ENCODE peak calls at places on chromosomes 6 and 20, in seven cellular contexts. P is HepG2, F is HCT116, X is SK-N-SH, O is K562, E is H1, B is GM12878. K is an unnamed sample.

GRCh38 chr6:159931112-159931511 is 37.8 kb upstream of the IGF2R start:
- DNase-seq in P (no peak), F (no peak), X (no peak), O (no peak), E (no peak), B (peak), K (no peak)

GRCh38 chr20:41177636-41178035 is 40.3 kb downstream of the PLCG1 start:
- DNase-seq in P (no peak), F (peak), X (no peak), O (no peak), E (peak), B (no peak), K (no peak)

GRCh38 chr20:18056174-18057105 is 1.3 kb downstream of the OVOL2 start:
- DNase-seq in P (no peak), F (no peak), X (peak), O (no peak), E (peak), B (no peak), K (peak)

GRCh38 chr6:13304580-13305255 is 23.6 kb downstream of the TBC1D7 start:
- DNase-seq in P (no peak), F (no peak), X (no peak), O (no peak), E (peak), B (peak), K (no peak)

GRCh38 chr6:139181236-139181635 is 46.4 kb downstream of the HECA start:
- DNase-seq in P (no peak), F (no peak), X (no peak), O (no peak), E (no peak), B (no peak), K (no peak)

GRCh38 chr6:75204959-75205775 is 686 bp downstream of the COL12A1 start:
- DNase-seq in P (no peak), F (no peak), X (peak), O (no peak), E (peak), B (no peak), K (no peak)

GRCh38 chr20:52150440-52151258 is 40.9 kb downstream of the ZFP64 start:
- DNase-seq in P (peak), F (peak), X (peak), O (peak), E (no peak), B (peak), K (peak)

GRCh38 chr6:14861491-14861943 is 384.4 kb upstream of the JARID2 start:
- DNase-seq in P (no peak), F (no peak), X (no peak), O (peak), E (peak), B (no peak), K (no peak)

GRCh38 chr6:164148789-164149188 is 734.3 kb downstream of the QKI start:
- DNase-seq in P (no peak), F (no peak), X (no peak), O (no peak), E (no peak), B (no peak), K (no peak)

GRCh38 chr6:152232494-152233151 is 404.5 kb downstream of the SYNE1 start:
- DNase-seq in P (peak), F (no peak), X (peak), O (peak), E (no peak), B (no peak), K (no peak)

GRCh38 chr6:3409699-3410384 is 47.0 kb downstream of the SLC22A23 start:
- DNase-seq in P (peak), F (no peak), X (no peak), O (peak), E (no peak), B (no peak), K (no peak)

GRCh38 chr6:161963634-161964244 is 689.9 kb upstream of the AGPAT4 start:
- DNase-seq in P (no peak), F (no peak), X (no peak), O (no peak), E (no peak), B (no peak), K (no peak)

GRCh38 chr6:9456241-9456658 is 958.6 kb downstream of the TFAP2A start:
- DNase-seq in P (no peak), F (no peak), X (no peak), O (no peak), E (peak), B (no peak), K (no peak)

GRCh38 chr20:8291873-8292272 is 159.8 kb downstream of the PLCB1 start:
- DNase-seq in P (no peak), F (no peak), X (no peak), O (no peak), E (no peak), B (no peak), K (no peak)

GRCh38 chr6:154650351-154650750 is 82.9 kb upstream of the SCAF8 start:
- DNase-seq in P (no peak), F (no peak), X (no peak), O (no peak), E (no peak), B (no peak), K (no peak)

GRCh38 chr6:154653385-154653784 is 79.8 kb upstream of the SCAF8 start:
- DNase-seq in P (no peak), F (no peak), X (no peak), O (no peak), E (no peak), B (no peak), K (no peak)

GRCh38 chr6:154656660-154657059 is 76.6 kb upstream of the SCAF8 start:
- DNase-seq in P (no peak), F (no peak), X (no peak), O (no peak), E (no peak), B (no peak), K (no peak)

GRCh38 chr6:154651656-154652055 is 81.6 kb upstream of the SCAF8 start:
- DNase-seq in P (no peak), F (no peak), X (no peak), O (no peak), E (no peak), B (no peak), K (no peak)

GRCh38 chr6:154653853-154654252 is 79.4 kb upstream of the SCAF8 start:
- DNase-seq in P (no peak), F (no peak), X (no peak), O (no peak), E (no peak), B (no peak), K (no peak)
- TF ChIP-seq JUND in P (no peak), F (no peak), X (no peak), O (no peak), E (no peak), B (no peak), K (no peak)

DNA sequence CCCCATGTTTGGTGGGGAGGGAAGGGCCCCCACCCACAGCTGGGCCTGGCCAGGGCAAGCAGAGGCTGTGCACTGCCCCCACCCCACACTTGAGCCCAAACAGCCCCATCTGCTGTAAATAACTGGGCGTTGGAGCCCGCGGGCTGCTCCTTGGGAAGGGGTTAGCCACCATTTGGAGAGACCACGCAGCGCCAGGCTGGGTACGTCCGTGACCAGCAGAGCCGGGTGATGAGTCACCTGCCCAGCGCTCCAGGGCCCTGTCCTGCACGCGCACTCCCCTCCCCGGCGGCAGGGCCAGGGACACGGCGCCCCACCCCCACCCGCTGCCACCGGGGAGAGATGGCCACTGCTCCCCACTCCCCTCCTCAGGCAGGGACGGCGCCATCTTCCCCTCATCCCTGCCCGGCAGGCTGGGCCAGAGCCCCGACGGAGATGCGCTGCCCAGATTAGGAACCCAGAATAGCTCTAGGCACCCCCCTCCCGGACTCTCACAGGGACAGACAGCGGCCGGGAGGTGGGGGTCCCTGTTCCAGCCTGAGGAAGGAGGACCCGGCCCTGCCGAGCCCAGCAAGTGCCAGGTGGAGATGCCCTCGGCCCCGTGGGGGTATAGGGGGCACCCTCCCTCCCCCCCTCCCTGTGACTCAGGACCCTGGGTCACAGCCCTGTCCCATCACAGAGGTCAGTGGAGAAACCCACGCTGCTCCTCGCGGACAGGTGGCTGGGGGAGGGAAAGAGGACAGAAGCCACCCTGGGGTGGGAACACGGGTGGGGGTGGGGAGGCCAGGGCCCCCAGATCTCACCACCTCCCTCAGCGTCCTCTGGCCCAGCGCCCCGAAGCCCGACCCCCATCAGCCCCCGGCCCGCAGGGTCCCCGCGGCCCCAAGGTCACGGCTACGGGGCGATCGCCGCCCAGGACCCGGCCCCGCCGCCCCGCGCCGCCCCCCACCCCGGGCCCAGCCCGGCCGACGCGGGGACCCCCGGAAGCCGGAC is 642 bp downstream of the EEF1A2 start:
- DNase-seq in P (no peak), F (no peak), X (peak), O (peak), E (peak), B (no peak), K (peak)
- TF ChIP-seq JUND in P (no peak), F (no peak), X (no peak), O (peak), E (peak), B (no peak), K (no peak)

GRCh38 chr20:59646487-59646886 is 42.1 kb downstream of the PHACTR3 start:
- DNase-seq in P (no peak), F (no peak), X (no peak), O (no peak), E (no peak), B (no peak), K (no peak)

GRCh38 chr20:59645316-59645715 is 41.0 kb downstream of the PHACTR3 start:
- DNase-seq in P (no peak), F (no peak), X (no peak), O (no peak), E (no peak), B (no peak), K (no peak)

GRCh38 chr20:59644371-59644939 is 40.1 kb downstream of the PHACTR3 start:
- DNase-seq in P (no peak), F (no peak), X (no peak), O (no peak), E (no peak), B (no peak), K (no peak)

GRCh38 chr20:59645761-59646171 is 41.4 kb downstream of the PHACTR3 start:
- DNase-seq in P (no peak), F (no peak), X (no peak), O (no peak), E (no peak), B (no peak), K (peak)

GRCh38 chr20:59643616-59644061 is 39.3 kb downstream of the PHACTR3 start:
- DNase-seq in P (no peak), F (no peak), X (no peak), O (no peak), E (no peak), B (no peak), K (no peak)
- TF ChIP-seq JUND in P (no peak), F (no peak), X (no peak), O (no peak), E (no peak), B (no peak), K (no peak)

GRCh38 chr20:36030143-36030542 is 61.8 kb downstream of the CNBD2 start:
- DNase-seq in P (no peak), F (no peak), X (no peak), O (no peak), E (no peak), B (no peak), K (no peak)
- TF ChIP-seq JUND in P (no peak), F (no peak), X (no peak), O (no peak), E (no peak), B (no peak), K (no peak)

GRCh38 chr6:78131521-78131920 is 478.7 kb downstream of the MEI4 start:
- DNase-seq in P (no peak), F (no peak), X (no peak), O (no peak), E (no peak), B (no peak), K (no peak)
- TF ChIP-seq JUND in P (no peak), F (no peak), X (no peak), O (no peak), E (no peak), B (no peak), K (no peak)

GRCh38 chr20:42958367-42959112 is 231.2 kb downstream of the PTPRT start:
- DNase-seq in P (no peak), F (no peak), X (no peak), O (no peak), E (no peak), B (no peak), K (no peak)
- TF ChIP-seq JUND in P (no peak), F (no peak), X (no peak), O (no peak), E (no peak), B (no peak), K (no peak)

GRCh38 chr20:24458441-24458840 is 11.0 kb upstream of the SYNDIG1 start:
- DNase-seq in P (no peak), F (no peak), X (no peak), O (no peak), E (no peak), B (no peak), K (no peak)
- TF ChIP-seq JUND in P (no peak), F (no peak), X (no peak), O (no peak), E (no peak), B (no peak), K (no peak)

DNA sequence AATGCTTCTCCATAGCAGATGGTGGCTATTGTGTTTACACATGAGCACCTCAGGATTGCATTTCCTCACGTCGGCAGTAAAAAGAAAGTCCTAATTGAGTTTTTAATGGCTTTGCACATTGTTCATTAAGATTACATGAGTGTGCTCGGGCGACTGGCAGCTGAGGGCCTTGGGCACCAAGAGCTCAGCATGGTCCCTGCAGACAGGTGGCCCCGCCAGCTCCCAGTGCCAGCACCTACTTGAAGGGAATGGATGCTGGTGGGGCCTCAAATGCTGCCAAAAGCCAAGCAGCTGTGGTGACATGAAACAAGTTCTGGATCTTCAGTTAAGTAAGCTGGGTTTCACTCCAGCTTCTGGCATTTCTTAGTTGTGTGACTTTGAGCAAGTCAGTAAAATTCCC is 394.3 kb downstream of the PTPRT start:
- DNase-seq in P (no peak), F (no peak), X (no peak), O (no peak), E (no peak), B (no peak), K (no peak)
- TF ChIP-seq JUND in P (no peak), F (no peak), X (no peak), O (no peak), E (no peak), B (no peak), K (no peak)

GRCh38 chr6:158086054-158086705 is 81.9 kb downstream of the SERAC1 start:
- DNase-seq in P (no peak), F (no peak), X (no peak), O (no peak), E (peak), B (no peak), K (no peak)
- TF ChIP-seq JUND in P (no peak), F (no peak), X (no peak), O (no peak), E (no peak), B (no peak), K (no peak)